ENCODE peak calls at places on chromosomes 16 and 17, in nine cellular contexts. O is nephron progenitor cell, Q is NCI-H774, E is GOT3, L is adrenal gland, U is anterior cingulate cortex, X is uterus, Y is astrocyte, H is HT1080. T is an unnamed sample.
A peak's percentile ranks its signal among the peaks of the same experiment; 100 is the strongest.

GRCh38 chr17:57970706-57971105 is 15.5 kb upstream of the CUEDC1 start:
- DNase-seq in O (no peak), Q (no peak), E (no peak), L (no peak), U (no peak), X (no peak), Y (no peak), H (peak; percentile 51), T (no peak)

GRCh38 chr17:28038802-28039600 is 3.5 kb upstream of the NLK start:
- DNase-seq in O (no peak), Q (no peak), E (no peak), L (no peak), U (no peak), X (no peak), Y (no peak), H (no peak), T (no peak)

GRCh38 chr17:35257080-35257701 is 14.3 kb downstream of the SLFN5 start:
- DNase-seq in O (no peak), Q (peak; percentile 89), E (no peak), L (peak; percentile 46), U (no peak), X (peak; percentile 37), Y (peak; percentile 61), H (peak; percentile 72), T (no peak)

GRCh38 chr17:8119575-8120519 is 1.5 kb upstream of the ALOXE3 start:
- DNase-seq in O (peak; percentile 90), Q (peak; percentile 65), E (peak; percentile 68), L (peak; percentile 85), U (peak; percentile 76), X (peak; percentile 82), Y (peak; percentile 87), H (peak; percentile 93), T (peak; percentile 84)

GRCh38 chr17:66348605-66349165 is 46.3 kb downstream of the PRKCA start:
- DNase-seq in O (no peak), Q (peak; percentile 48), E (no peak), L (peak; percentile 68), U (no peak), X (peak; percentile 68), Y (peak; percentile 84), H (peak; percentile 83), T (peak; percentile 51)

GRCh38 chr16:57906385-57907316 is 64.3 kb downstream of the CNGB1 start:
- DNase-seq in O (peak; percentile 56), Q (no peak), E (no peak), L (no peak), U (no peak), X (no peak), Y (no peak), H (no peak), T (no peak)

GRCh38 chr16:67936876-67937605 is 391 bp upstream of the PSMB10 start:
- DNase-seq in O (no peak), Q (no peak), E (no peak), L (peak; percentile 80), U (no peak), X (no peak), Y (no peak), H (no peak), T (no peak)

GRCh38 chr17:16013943-16014407 is 14.4 kb downstream of the TTC19 start:
- DNase-seq in O (no peak), Q (no peak), E (no peak), L (no peak), U (no peak), X (no peak), Y (peak; percentile 81), H (peak; percentile 93), T (no peak)

GRCh38 chr16:3317315-3317999 is 12.2 kb downstream of the ZNF75A start:
- DNase-seq in O (no peak), Q (no peak), E (no peak), L (no peak), U (no peak), X (no peak), Y (peak; percentile 18), H (peak; percentile 25), T (no peak)

GRCh38 chr16:12531937-12532336 is 271.8 kb downstream of the CPPED1 start:
- DNase-seq in O (no peak), Q (no peak), E (no peak), L (no peak), U (no peak), X (no peak), Y (no peak), H (peak; percentile 19), T (no peak)

GRCh38 chr17:47205419-47205963 is 3.7 kb upstream of the MYL4 start:
- DNase-seq in O (peak; percentile 31), Q (peak; percentile 25), E (peak; percentile 37), L (peak; percentile 76), U (no peak), X (peak; percentile 46), Y (peak; percentile 86), H (peak; percentile 18), T (peak; percentile 45)

GRCh38 chr17:30218689-30219266 is 16.7 kb downstream of the SLC6A4 start:
- DNase-seq in O (no peak), Q (no peak), E (no peak), L (no peak), U (no peak), X (no peak), Y (no peak), H (no peak), T (no peak)

GRCh38 chr17:15124746-15125145 is 140.4 kb downstream of the PMP22 start:
- DNase-seq in O (no peak), Q (no peak), E (no peak), L (no peak), U (no peak), X (no peak), Y (no peak), H (no peak), T (no peak)

GRCh38 chr17:7019839-7020519 is 2.9 kb upstream of the BCL6B start:
- DNase-seq in O (peak; percentile 60), Q (no peak), E (no peak), L (peak; percentile 65), U (no peak), X (peak; percentile 76), Y (peak; percentile 29), H (peak; percentile 19), T (peak; percentile 81)

GRCh38 chr17:57465551-57465950 is 209.2 kb downstream of the MSI2 start:
- DNase-seq in O (no peak), Q (no peak), E (no peak), L (no peak), U (no peak), X (no peak), Y (no peak), H (no peak), T (no peak)

T was measured in ovary.